ENCODE peak calls at places on chromosomes 16 and 17, in nine cellular contexts. One of them, this sample, is unnamed.

GRCh38 chr16:67000384-67001158 is 12.2 kb downstream of the CES4A start:
- DNase-seq in heart right ventricle: peak
- DNase-seq in NCI-H2171: peak
- DNase-seq in effector memory CD4-positive, alpha-beta T cell: peak
- DNase-seq in AG08395: peak
- DNase-seq in mucosa of gallbladder: peak
- DNase-seq in dermis microvascular lymphatic vessel endothelial cell: peak
- DNase-seq in AG20443: peak
- DNase-seq in activated T-helper 1 cell treated with anti-CD3 and anti-CD28 coated beads, Interleukin-2, amount 50 U/mL, for 16 hours: peak
- DNase-seq in this sample: peak

GRCh38 chr17:71378036-71378435 is 742.8 kb upstream of the SOX9 start:
- DNase-seq in heart right ventricle: no peak
- DNase-seq in NCI-H2171: no peak
- DNase-seq in effector memory CD4-positive, alpha-beta T cell: no peak
- DNase-seq in AG08395: peak
- DNase-seq in mucosa of gallbladder: no peak
- DNase-seq in dermis microvascular lymphatic vessel endothelial cell: no peak
- DNase-seq in AG20443: peak
- DNase-seq in activated T-helper 1 cell treated with anti-CD3 and anti-CD28 coated beads, Interleukin-2, amount 50 U/mL, for 16 hours: no peak
- DNase-seq in this sample: no peak

GRCh38 chr16:1163567-1164055 is 10.7 kb downstream of the CACNA1H start:
- DNase-seq in heart right ventricle: no peak
- DNase-seq in NCI-H2171: no peak
- DNase-seq in effector memory CD4-positive, alpha-beta T cell: no peak
- DNase-seq in AG08395: no peak
- DNase-seq in mucosa of gallbladder: no peak
- DNase-seq in dermis microvascular lymphatic vessel endothelial cell: no peak
- DNase-seq in AG20443: peak
- DNase-seq in activated T-helper 1 cell treated with anti-CD3 and anti-CD28 coated beads, Interleukin-2, amount 50 U/mL, for 16 hours: no peak
- DNase-seq in this sample: no peak

GRCh38 chr17:78237403-78238012 is 6.1 kb downstream of the TMEM235 start:
- DNase-seq in heart right ventricle: no peak
- DNase-seq in NCI-H2171: no peak
- DNase-seq in effector memory CD4-positive, alpha-beta T cell: no peak
- DNase-seq in AG08395: no peak
- DNase-seq in mucosa of gallbladder: no peak
- DNase-seq in dermis microvascular lymphatic vessel endothelial cell: no peak
- DNase-seq in AG20443: no peak
- DNase-seq in activated T-helper 1 cell treated with anti-CD3 and anti-CD28 coated beads, Interleukin-2, amount 50 U/mL, for 16 hours: no peak
- DNase-seq in this sample: no peak

GRCh38 chr16:12344577-12345343 is 368.2 kb downstream of the SNX29 start:
- DNase-seq in heart right ventricle: no peak
- DNase-seq in NCI-H2171: no peak
- DNase-seq in effector memory CD4-positive, alpha-beta T cell: no peak
- DNase-seq in AG08395: no peak
- DNase-seq in mucosa of gallbladder: peak
- DNase-seq in dermis microvascular lymphatic vessel endothelial cell: no peak
- DNase-seq in AG20443: no peak
- DNase-seq in activated T-helper 1 cell treated with anti-CD3 and anti-CD28 coated beads, Interleukin-2, amount 50 U/mL, for 16 hours: no peak
- DNase-seq in this sample: peak

GRCh38 chr16:60811657-60812056 is 1224.6 kb downstream of the CDH8 start:
- DNase-seq in heart right ventricle: no peak
- DNase-seq in NCI-H2171: no peak
- DNase-seq in effector memory CD4-positive, alpha-beta T cell: no peak
- DNase-seq in AG08395: no peak
- DNase-seq in mucosa of gallbladder: no peak
- DNase-seq in dermis microvascular lymphatic vessel endothelial cell: no peak
- DNase-seq in AG20443: no peak
- DNase-seq in activated T-helper 1 cell treated with anti-CD3 and anti-CD28 coated beads, Interleukin-2, amount 50 U/mL, for 16 hours: no peak
- DNase-seq in this sample: no peak

GRCh38 chr16:56257666-56258359 is 66.5 kb downstream of the GNAO1 start:
- DNase-seq in heart right ventricle: no peak
- DNase-seq in NCI-H2171: no peak
- DNase-seq in effector memory CD4-positive, alpha-beta T cell: no peak
- DNase-seq in AG08395: no peak
- DNase-seq in mucosa of gallbladder: no peak
- DNase-seq in dermis microvascular lymphatic vessel endothelial cell: no peak
- DNase-seq in AG20443: no peak
- DNase-seq in activated T-helper 1 cell treated with anti-CD3 and anti-CD28 coated beads, Interleukin-2, amount 50 U/mL, for 16 hours: no peak
- DNase-seq in this sample: no peak

GRCh38 chr16:88377961-88378360 is 4.8 kb upstream of the ZNF469 start:
- DNase-seq in heart right ventricle: no peak
- DNase-seq in NCI-H2171: no peak
- DNase-seq in effector memory CD4-positive, alpha-beta T cell: no peak
- DNase-seq in AG08395: no peak
- DNase-seq in mucosa of gallbladder: no peak
- DNase-seq in dermis microvascular lymphatic vessel endothelial cell: no peak
- DNase-seq in AG20443: no peak
- DNase-seq in activated T-helper 1 cell treated with anti-CD3 and anti-CD28 coated beads, Interleukin-2, amount 50 U/mL, for 16 hours: no peak
- DNase-seq in this sample: no peak

GRCh38 chr17:29588561-29589411 is 662 bp downstream of the GIT1 start:
- DNase-seq in heart right ventricle: peak
- DNase-seq in NCI-H2171: no peak
- DNase-seq in effector memory CD4-positive, alpha-beta T cell: peak
- DNase-seq in AG08395: no peak
- DNase-seq in mucosa of gallbladder: no peak
- DNase-seq in dermis microvascular lymphatic vessel endothelial cell: peak
- DNase-seq in AG20443: peak
- DNase-seq in activated T-helper 1 cell treated with anti-CD3 and anti-CD28 coated beads, Interleukin-2, amount 50 U/mL, for 16 hours: no peak
- DNase-seq in this sample: peak

GRCh38 chr16:49459953-49460735 is 86.5 kb downstream of the C16orf78 start:
- DNase-seq in heart right ventricle: no peak
- DNase-seq in NCI-H2171: no peak
- DNase-seq in effector memory CD4-positive, alpha-beta T cell: no peak
- DNase-seq in AG08395: no peak
- DNase-seq in mucosa of gallbladder: no peak
- DNase-seq in dermis microvascular lymphatic vessel endothelial cell: no peak
- DNase-seq in AG20443: no peak
- DNase-seq in activated T-helper 1 cell treated with anti-CD3 and anti-CD28 coated beads, Interleukin-2, amount 50 U/mL, for 16 hours: no peak
- DNase-seq in this sample: no peak

GRCh38 chr17:10702574-10702973 is 5.2 kb downstream of the ADPRM start:
- DNase-seq in heart right ventricle: no peak
- DNase-seq in NCI-H2171: no peak
- DNase-seq in effector memory CD4-positive, alpha-beta T cell: no peak
- DNase-seq in AG08395: no peak
- DNase-seq in mucosa of gallbladder: no peak
- DNase-seq in dermis microvascular lymphatic vessel endothelial cell: peak
- DNase-seq in AG20443: no peak
- DNase-seq in activated T-helper 1 cell treated with anti-CD3 and anti-CD28 coated beads, Interleukin-2, amount 50 U/mL, for 16 hours: no peak
- DNase-seq in this sample: no peak

GRCh38 chr17:1986783-1987451 is 38.2 kb downstream of the RTN4RL1 start:
- DNase-seq in heart right ventricle: no peak
- DNase-seq in NCI-H2171: no peak
- DNase-seq in effector memory CD4-positive, alpha-beta T cell: no peak
- DNase-seq in AG08395: no peak
- DNase-seq in mucosa of gallbladder: no peak
- DNase-seq in dermis microvascular lymphatic vessel endothelial cell: no peak
- DNase-seq in AG20443: no peak
- DNase-seq in activated T-helper 1 cell treated with anti-CD3 and anti-CD28 coated beads, Interleukin-2, amount 50 U/mL, for 16 hours: no peak
- DNase-seq in this sample: no peak

GRCh38 chr16:80883159-80883642 is 78.8 kb upstream of the CDYL2 start:
- DNase-seq in heart right ventricle: no peak
- DNase-seq in NCI-H2171: no peak
- DNase-seq in effector memory CD4-positive, alpha-beta T cell: no peak
- DNase-seq in AG08395: no peak
- DNase-seq in mucosa of gallbladder: peak
- DNase-seq in dermis microvascular lymphatic vessel endothelial cell: no peak
- DNase-seq in AG20443: no peak
- DNase-seq in activated T-helper 1 cell treated with anti-CD3 and anti-CD28 coated beads, Interleukin-2, amount 50 U/mL, for 16 hours: no peak
- DNase-seq in this sample: no peak

GRCh38 chr16:31221357-31222160 is 4.6 kb upstream of the PYDC1 start:
- DNase-seq in heart right ventricle: no peak
- DNase-seq in NCI-H2171: no peak
- DNase-seq in effector memory CD4-positive, alpha-beta T cell: no peak
- DNase-seq in AG08395: no peak
- DNase-seq in mucosa of gallbladder: no peak
- DNase-seq in dermis microvascular lymphatic vessel endothelial cell: no peak
- DNase-seq in AG20443: no peak
- DNase-seq in activated T-helper 1 cell treated with anti-CD3 and anti-CD28 coated beads, Interleukin-2, amount 50 U/mL, for 16 hours: no peak
- DNase-seq in this sample: peak

GRCh38 chr17:50547035-50547735 is at the start of gene SPATA20:
- DNase-seq in heart right ventricle: peak
- DNase-seq in NCI-H2171: peak
- DNase-seq in effector memory CD4-positive, alpha-beta T cell: peak
- DNase-seq in AG08395: peak
- DNase-seq in mucosa of gallbladder: peak
- DNase-seq in dermis microvascular lymphatic vessel endothelial cell: peak
- DNase-seq in AG20443: peak
- DNase-seq in activated T-helper 1 cell treated with anti-CD3 and anti-CD28 coated beads, Interleukin-2, amount 50 U/mL, for 16 hours: peak
- DNase-seq in this sample: peak

GRCh38 chr16:11762431-11762830 is 19.8 kb upstream of the TXNDC11 start:
- DNase-seq in heart right ventricle: no peak
- DNase-seq in NCI-H2171: no peak
- DNase-seq in effector memory CD4-positive, alpha-beta T cell: no peak
- DNase-seq in AG08395: no peak
- DNase-seq in mucosa of gallbladder: no peak
- DNase-seq in dermis microvascular lymphatic vessel endothelial cell: no peak
- DNase-seq in AG20443: no peak
- DNase-seq in activated T-helper 1 cell treated with anti-CD3 and anti-CD28 coated beads, Interleukin-2, amount 50 U/mL, for 16 hours: no peak
- DNase-seq in this sample: no peak

GRCh38 chr17:45276031-45276430 is 14.1 kb upstream of the SPATA32 start:
- DNase-seq in heart right ventricle: no peak
- DNase-seq in NCI-H2171: no peak
- DNase-seq in effector memory CD4-positive, alpha-beta T cell: no peak
- DNase-seq in AG08395: no peak
- DNase-seq in mucosa of gallbladder: no peak
- DNase-seq in dermis microvascular lymphatic vessel endothelial cell: no peak
- DNase-seq in AG20443: no peak
- DNase-seq in activated T-helper 1 cell treated with anti-CD3 and anti-CD28 coated beads, Interleukin-2, amount 50 U/mL, for 16 hours: no peak
- DNase-seq in this sample: no peak

GRCh38 chr16:81210807-81211206 is 27.7 kb upstream of the BCO1 start:
- DNase-seq in heart right ventricle: no peak
- DNase-seq in NCI-H2171: peak
- DNase-seq in effector memory CD4-positive, alpha-beta T cell: no peak
- DNase-seq in AG08395: no peak
- DNase-seq in mucosa of gallbladder: no peak
- DNase-seq in dermis microvascular lymphatic vessel endothelial cell: no peak
- DNase-seq in AG20443: no peak
- DNase-seq in activated T-helper 1 cell treated with anti-CD3 and anti-CD28 coated beads, Interleukin-2, amount 50 U/mL, for 16 hours: no peak
- DNase-seq in this sample: no peak

GRCh38 chr16:55552621-55553020 is 13.9 kb upstream of the CAPNS2 start:
- DNase-seq in heart right ventricle: no peak
- DNase-seq in NCI-H2171: no peak
- DNase-seq in effector memory CD4-positive, alpha-beta T cell: no peak
- DNase-seq in AG08395: peak
- DNase-seq in mucosa of gallbladder: no peak
- DNase-seq in dermis microvascular lymphatic vessel endothelial cell: peak
- DNase-seq in AG20443: peak
- DNase-seq in activated T-helper 1 cell treated with anti-CD3 and anti-CD28 coated beads, Interleukin-2, amount 50 U/mL, for 16 hours: no peak
- DNase-seq in this sample: no peak

GRCh38 chr16:11955713-11956123 is 9.3 kb upstream of the TNFRSF17 start:
- DNase-seq in heart right ventricle: no peak
- DNase-seq in NCI-H2171: no peak
- DNase-seq in effector memory CD4-positive, alpha-beta T cell: no peak
- DNase-seq in AG08395: peak
- DNase-seq in mucosa of gallbladder: no peak
- DNase-seq in dermis microvascular lymphatic vessel endothelial cell: peak
- DNase-seq in AG20443: peak
- DNase-seq in activated T-helper 1 cell treated with anti-CD3 and anti-CD28 coated beads, Interleukin-2, amount 50 U/mL, for 16 hours: no peak
- DNase-seq in this sample: no peak

GRCh38 chr16:68539704-68540370 is 746 bp downstream of the ZFP90 start:
- DNase-seq in heart right ventricle: no peak
- DNase-seq in NCI-H2171: no peak
- DNase-seq in effector memory CD4-positive, alpha-beta T cell: no peak
- DNase-seq in AG08395: peak
- DNase-seq in mucosa of gallbladder: no peak
- DNase-seq in dermis microvascular lymphatic vessel endothelial cell: peak
- DNase-seq in AG20443: no peak
- DNase-seq in activated T-helper 1 cell treated with anti-CD3 and anti-CD28 coated beads, Interleukin-2, amount 50 U/mL, for 16 hours: no peak
- DNase-seq in this sample: no peak

GRCh38 chr17:21532763-21533385 is 156.7 kb downstream of the KCNJ12 start:
- DNase-seq in heart right ventricle: no peak
- DNase-seq in NCI-H2171: no peak
- DNase-seq in effector memory CD4-positive, alpha-beta T cell: no peak
- DNase-seq in AG08395: no peak
- DNase-seq in mucosa of gallbladder: no peak
- DNase-seq in dermis microvascular lymphatic vessel endothelial cell: no peak
- DNase-seq in AG20443: no peak
- DNase-seq in activated T-helper 1 cell treated with anti-CD3 and anti-CD28 coated beads, Interleukin-2, amount 50 U/mL, for 16 hours: no peak
- DNase-seq in this sample: no peak

GRCh38 chr17:38328620-38329019 is 15.1 kb downstream of the GPR179 start:
- DNase-seq in heart right ventricle: no peak
- DNase-seq in NCI-H2171: no peak
- DNase-seq in effector memory CD4-positive, alpha-beta T cell: no peak
- DNase-seq in AG08395: no peak
- DNase-seq in mucosa of gallbladder: no peak
- DNase-seq in dermis microvascular lymphatic vessel endothelial cell: no peak
- DNase-seq in AG20443: no peak
- DNase-seq in activated T-helper 1 cell treated with anti-CD3 and anti-CD28 coated beads, Interleukin-2, amount 50 U/mL, for 16 hours: no peak
- DNase-seq in this sample: no peak